ENCODE peak calls at places on chromosomes 2 and 18, in five cellular contexts. F is NCI-H1092 treated with DMSO at 0.1 percent for 48 hours, V is BJ, S is ELR, Q is right cardiac atrium. G is an unnamed sample.

GRCh38 chr2:120874876-120875275 is 139.2 kb downstream of the GLI2 start:
- DNase-seq in F (no peak), S (no peak), Q (no peak), V (no peak), G (no peak)

GRCh38 chr2:167784071-167784400 is 463.4 kb downstream of the STK39 start:
- DNase-seq in F (peak), Q (no peak), S (no peak), V (no peak), G (no peak)

GRCh38 chr2:66803651-66804050 is 368.7 kb downstream of the MEIS1 start:
- DNase-seq in V (no peak), F (no peak), S (no peak), Q (no peak), G (no peak)

GRCh38 chr2:241853651-241854341 is 4.9 kb downstream of the PDCD1 start:
- DNase-seq in Q (peak), F (no peak), S (peak), V (no peak), G (peak)

GRCh38 chr18:1958798-1959197 is 612.5 kb downstream of the METTL4 start:
- DNase-seq in Q (no peak), V (no peak), S (no peak), F (no peak), G (no peak)

GRCh38 chr18:31977270-31977872 is 34.4 kb upstream of the TRAPPC8 start:
- DNase-seq in S (peak), V (no peak), F (peak), Q (no peak), G (no peak)

GRCh38 chr2:42567389-42567788 is 1.0 kb upstream of the MTA3 start:
- DNase-seq in F (no peak), V (peak), Q (no peak), S (peak), G (no peak)

GRCh38 chr2:3557588-3558204 is 437 bp downstream of the RNASEH1 start:
- DNase-seq in Q (no peak), F (no peak), S (peak), V (no peak), G (no peak)

GRCh38 chr2:71992036-71992435 is 155.6 kb downstream of the CYP26B1 start:
- DNase-seq in F (no peak), Q (no peak), V (no peak), S (no peak), G (no peak)

GRCh38 chr2:40455661-40456060 is 3.8 kb upstream of the SLC8A1 start:
- DNase-seq in V (no peak), F (no peak), S (peak), Q (no peak), G (peak)

GRCh38 chr18:2933995-2934394 is 78.9 kb downstream of the LPIN2 start:
- DNase-seq in V (no peak), Q (no peak), F (no peak), S (no peak), G (no peak)

GRCh38 chr2:210673117-210673516 is 116.7 kb downstream of the CPS1 start:
- DNase-seq in S (no peak), V (no peak), F (no peak), Q (no peak), G (no peak)

GRCh38 chr2:172823451-172823850 is 87.8 kb downstream of the RAPGEF4 start:
- DNase-seq in S (no peak), F (no peak), V (no peak), Q (no peak), G (peak)

GRCh38 chr2:63842149-63843061 is 709 bp downstream of the UGP2 start:
- DNase-seq in Q (no peak), S (peak), V (no peak), F (peak), G (peak)

GRCh38 chr2:235766206-235766794 is 272.5 kb downstream of the AGAP1 start:
- DNase-seq in S (peak), V (peak), Q (no peak), F (peak), G (no peak)

GRCh38 chr2:239866350-239866749 is 158.8 kb downstream of the NDUFA10 start:
- DNase-seq in S (no peak), F (no peak), V (no peak), Q (no peak), G (no peak)

GRCh38 chr18:62590799-62591640 is 68.2 kb downstream of the ZCCHC2 start:
- DNase-seq in Q (no peak), V (no peak), S (no peak), F (peak), G (no peak)

GRCh38 chr2:157727693-157728092 is 99.0 kb upstream of the ACVR1C start:
- DNase-seq in S (no peak), V (no peak), F (no peak), Q (no peak), G (no peak)

GRCh38 chr18:69365658-69366057 is 35.0 kb upstream of the DOK6 start:
- DNase-seq in S (no peak), V (no peak), F (no peak), Q (no peak), G (no peak)